ENCODE peak calls at places on chromosomes 11 and 22, in five cellular contexts. L is ovary; E is CD8-positive, alpha-beta memory T cell; V is hepatocyte; Z is heart right ventricle. S is an unnamed sample. For H3K9me3, the result is how much of the 10 kb centered on the place peaks cover.

GRCh38 chr11:105489431-105489830 is 120.4 kb upstream of the GRIA4 start:
- DNase-seq in V (peak), L (no peak), Z (no peak), E (no peak), S (no peak)

GRCh38 chr11:75454987-75455386 is 22.0 kb upstream of the KLHL35 start:
- DNase-seq in Z (no peak), V (no peak), L (no peak), E (no peak), S (no peak)

GRCh38 chr11:82792319-82792718 is 58.7 kb upstream of the FAM181B start:
- DNase-seq in Z (no peak), L (no peak), V (no peak), E (no peak), S (no peak)

GRCh38 chr11:45289369-45289768 is 3.2 kb upstream of the SYT13 start:
- DNase-seq in L (no peak), V (peak), Z (no peak), E (no peak), S (no peak)

GRCh38 chr11:78444726-78445125 is 27.1 kb upstream of the GAB2 start:
- DNase-seq in E (no peak), V (no peak), Z (no peak), L (no peak), S (no peak)

GRCh38 chr11:66881927-66882452 is 25.1 kb downstream of the LRFN4 start:
- DNase-seq in V (no peak), Z (no peak), E (no peak), L (no peak), S (no peak)

GRCh38 chr11:126175261-126175885 is 36.1 kb downstream of the RPUSD4 start:
- DNase-seq in L (peak), Z (peak), E (no peak), V (no peak), S (no peak)

GRCh38 chr11:69380451-69380901 is 86.5 kb downstream of the MYEOV start:
- DNase-seq in Z (no peak), L (peak), E (peak), V (no peak), S (no peak)

GRCh38 chr11:110121204-110121603 is 28.0 kb downstream of the ZC3H12C start:
- DNase-seq in L (no peak), Z (no peak), E (no peak), V (no peak), S (no peak)

GRCh38 chr22:29150701-29151100 is 55.0 kb upstream of the EMID1 start:
- DNase-seq in E (no peak), L (no peak), Z (no peak), V (no peak), S (no peak)

GRCh38 chr11:84993386-84993785 is 633.8 kb downstream of the DLG2 start:
- DNase-seq in L (no peak), V (peak), E (no peak), Z (no peak), S (no peak)

GRCh38 chr22:42577623-42578240 is 24.0 kb downstream of the SERHL2 start:
- DNase-seq in L (no peak), Z (no peak), V (no peak), E (no peak), S (no peak)

GRCh38 chr11:4459470-4459869 is 10.4 kb downstream of the OR52K2 start:
- DNase-seq in L (peak), Z (no peak), E (no peak), V (peak), S (no peak)

GRCh38 chr11:128621491-128622136 is 34.3 kb upstream of the ETS1 start:
- DNase-seq in E (no peak), L (no peak), Z (peak), V (peak), S (no peak)

GRCh38 chr22:22061085-22062077 is 78.8 kb upstream of the TOP3B start:
- DNase-seq in V (peak), E (no peak), L (no peak), Z (peak), S (no peak)

GRCh38 chr22:46936378-46936916 is 174.0 kb downstream of the TBC1D22A start:
- DNase-seq in L (no peak), V (no peak), E (no peak), Z (no peak), S (no peak)

GRCh38 chr11:86941077-86941870 is 13.9 kb downstream of the FZD4 start:
- DNase-seq in E (no peak), V (no peak), L (no peak), Z (no peak), S (no peak)

GRCh38 chr11:96942855-96943254 is 553.0 kb downstream of the JRKL start:
- DNase-seq in Z (no peak), V (no peak), E (no peak), L (no peak), S (no peak)

GRCh38 chr11:46724088-46724487 is 5.1 kb downstream of the F2 start:
- DNase-seq in E (no peak), Z (no peak), V (no peak), L (no peak), S (no peak)

GRCh38 chr11:113728814-113729213 is 22.7 kb upstream of the TMPRSS5 start:
- DNase-seq in E (no peak), L (no peak), V (no peak), Z (no peak), S (no peak)

GRCh38 chr11:70498976-70499801 is 100.9 kb downstream of the CTTN start:
- DNase-seq in V (no peak), Z (no peak), L (no peak), E (peak), S (no peak)

GRCh38 chr11:11604340-11604992 is 17.3 kb downstream of the GALNT18 start:
- DNase-seq in E (no peak), V (no peak), L (no peak), Z (no peak), S (no peak)

GRCh38 chr11:10303558-10304363 is 1.1 kb upstream of the ADM start:
- DNase-seq in E (peak), L (no peak), Z (no peak), V (peak), S (no peak)

GRCh38 chr11:37449146-37449545 is 851.1 kb upstream of the RAG2 start:
- DNase-seq in V (peak), Z (no peak), E (no peak), L (no peak), S (no peak)

GRCh38 chr22:49328076-49328475 is 499.6 kb downstream of the BRD1 start:
- DNase-seq in V (no peak), E (no peak), Z (no peak), L (no peak), S (no peak)

GRCh38 chr22:49330421-49331222 is 497.1 kb downstream of the BRD1 start:
- DNase-seq in V (no peak), L (no peak), E (no peak), Z (no peak), S (no peak)

GRCh38 chr22:49331223-49331815 is 496.4 kb downstream of the BRD1 start:
- DNase-seq in E (no peak), V (no peak), Z (no peak), L (no peak), S (no peak)

GRCh38 chr22:49328630-49329405 is 498.9 kb downstream of the BRD1 start:
- DNase-seq in V (no peak), L (no peak), Z (no peak), E (no peak), S (no peak)

GRCh38 chr22:49329636-49330035 is 498.0 kb downstream of the BRD1 start:
- DNase-seq in L (no peak), E (no peak), V (no peak), Z (no peak), S (no peak)
- H3K9me3 ChIP-seq in L (under half), E (under half), V (under half), Z (under half), S (under half)

GRCh38 chr22:50208430-50208938 is 7.7 kb downstream of the SELENOO start:
- DNase-seq in L (no peak), E (no peak), Z (no peak), V (no peak), S (no peak)
- H3K9me3 ChIP-seq in L (under half), E (under half), Z (under half), V (under half), S (under half)

DNA sequence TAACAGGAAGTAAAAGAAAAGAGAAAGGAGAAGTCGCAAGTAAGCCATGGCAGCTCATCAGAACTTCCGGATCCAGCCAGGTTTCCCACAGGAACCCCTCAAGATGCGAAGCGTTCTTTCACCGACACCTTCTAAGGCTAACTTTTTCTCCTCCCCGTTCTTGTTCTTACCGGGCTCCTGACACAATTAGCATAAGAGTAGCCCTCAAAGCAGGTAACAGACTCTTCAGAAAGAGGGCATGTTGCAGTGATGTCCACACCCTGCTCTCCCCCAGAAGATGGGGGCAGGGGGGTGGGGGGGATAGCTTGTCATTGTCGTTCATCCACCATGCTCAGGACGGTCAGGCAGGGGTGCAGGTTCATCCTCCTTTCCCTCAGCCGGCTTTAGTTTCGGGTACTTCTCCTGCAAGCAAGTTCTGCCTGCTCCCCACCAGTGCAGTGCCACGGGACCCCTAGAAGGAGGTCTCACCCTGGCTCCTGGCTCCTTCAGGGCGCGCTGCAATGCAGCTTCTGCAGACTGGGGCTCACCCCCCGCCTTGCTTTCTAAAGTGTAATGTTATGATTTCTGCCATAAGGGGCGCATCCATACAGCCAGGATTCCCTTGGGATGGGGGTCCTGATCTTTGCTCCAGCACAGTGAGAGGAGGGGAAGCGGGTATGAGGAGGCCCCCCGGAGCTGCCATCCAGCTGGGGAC is 2.3 kb downstream of the OPCML start:
- DNase-seq in E (no peak), Z (no peak), L (no peak), V (no peak), S (no peak)
- H3K9me3 ChIP-seq in E (under half), Z (under half), L (under half), V (under half), S (under half)

GRCh38 chr22:11627436-11627797 is 3900.6 kb upstream of the OR11H1 start:
- DNase-seq in V (no peak), Z (no peak), E (no peak), L (no peak), S (no peak)
- H3K9me3 ChIP-seq in V (under half), Z (under half), E (under half), L (under half), S (under half)

DNA sequence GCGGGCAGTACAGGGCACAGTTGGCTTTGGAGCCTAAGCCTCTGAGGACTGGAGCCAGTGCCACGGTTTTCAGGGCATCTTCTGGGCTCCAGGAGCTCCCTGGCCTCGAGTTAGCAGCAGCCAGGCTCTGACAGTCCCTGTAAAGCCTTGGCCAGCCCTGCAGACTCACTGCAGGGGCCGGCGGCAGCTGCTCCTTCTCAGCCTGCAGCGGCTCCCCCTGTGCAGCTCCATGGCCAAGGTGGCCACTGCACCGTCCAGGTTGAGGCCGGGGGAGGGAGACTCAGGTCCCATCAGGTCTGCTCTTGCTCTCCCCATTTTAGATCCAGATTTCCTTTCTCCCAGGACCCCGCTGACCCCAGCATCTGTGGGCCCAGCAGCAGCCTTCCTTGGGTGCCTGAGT is 1461.1 kb downstream of the BRD1 start:
- DNase-seq in E (no peak), Z (no peak), V (no peak), L (no peak), S (no peak)
- H3K9me3 ChIP-seq in E (under half), Z (under half), V (under half), L (under half), S (under half)